ENCODE peak calls at places on chromosomes 12 and 14, in nine cellular contexts. M is SHP77, E is MCF 10A, A is RPMI8226, I is A172, B is iris pigment epithelial cell, O is brain microvascular endothelial cell, V is HuH-7, G is NCI-H446. S is an unnamed sample.

GRCh38 chr12:121590476-121591143 is 9.8 kb upstream of the KDM2B start:
- DNase-seq in O (no peak), I (peak; percentile 55), B (peak; percentile 61), M (no peak), E (no peak), A (peak; percentile 23), G (no peak), V (no peak), S (peak; percentile 79)

GRCh38 chr12:126185025-126185424 is 1119.8 kb downstream of the AACS start:
- DNase-seq in I (no peak), G (no peak), E (no peak), A (no peak), V (no peak), O (no peak), M (no peak), B (no peak), S (no peak)

GRCh38 chr14:53969326-53969725 is 12.7 kb upstream of the BMP4 start:
- DNase-seq in G (no peak), O (no peak), B (no peak), A (no peak), I (no peak), V (no peak), M (no peak), E (no peak), S (no peak)

GRCh38 chr14:61765225-61765943 is 3.2 kb downstream of the SNAPC1 start:
- DNase-seq in B (no peak), E (no peak), O (no peak), V (no peak), A (no peak), M (no peak), I (no peak), G (no peak), S (no peak)

GRCh38 chr14:22484638-22485037 is 104.4 kb downstream of the DAD1 start:
- DNase-seq in O (peak; percentile 32), V (no peak), A (no peak), I (no peak), M (no peak), B (no peak), E (no peak), G (no peak), S (no peak)

GRCh38 chr12:116423053-116423452 is 136.1 kb upstream of the MAP1LC3B2 start:
- DNase-seq in I (no peak), B (peak; percentile 74), V (no peak), M (no peak), A (no peak), G (no peak), O (peak; percentile 30), E (peak; percentile 27), S (no peak)

GRCh38 chr12:88579572-88579940 is 715 bp downstream of the KITLG start:
- DNase-seq in E (peak; percentile 50), O (peak; percentile 13), I (no peak), A (no peak), V (no peak), M (peak; percentile 42), B (peak; percentile 40), G (peak; percentile 57), S (peak; percentile 34)

GRCh38 chr12:120367924-120368788 is 808 bp downstream of the MSI1 start:
- DNase-seq in B (peak; percentile 21), A (no peak), I (no peak), G (no peak), E (no peak), O (no peak), M (no peak), V (no peak), S (no peak)

GRCh38 chr14:68654471-68654941 is 138.4 kb downstream of the ZFP36L1 start:
- DNase-seq in G (no peak), B (no peak), I (no peak), M (no peak), A (no peak), V (no peak), O (no peak), E (no peak), S (no peak)

GRCh38 chr14:26872510-26872909 is 274.7 kb upstream of the NOVA1 start:
- DNase-seq in I (no peak), E (no peak), G (peak; percentile 65), A (no peak), V (no peak), M (peak; percentile 76), B (no peak), O (no peak), S (no peak)

GRCh38 chr14:55706893-55707292 is 126.9 kb downstream of the KTN1 start:
- DNase-seq in M (no peak), I (no peak), B (no peak), V (no peak), E (no peak), G (no peak), O (no peak), A (no peak), S (no peak)